ENCODE peak calls at places on chromosomes 1 and 21, in nine cellular contexts. C, G, H, Z, K, B, M, R and A are unnamed samples. For H3K27me3, the result is how much of the 10 kb centered on the place peaks cover.

GRCh38 chr1:67149179-67149770 is 14.5 kb upstream of the C1orf141 start:
- DNase-seq in G (peak), K (peak), B (peak), H (peak), R (peak), M (peak), Z (peak), C (peak), A (peak)

GRCh38 chr1:11858968-11859871 is 475 bp upstream of the NPPB start:
- DNase-seq in G (peak), B (peak), C (no peak), M (no peak), R (peak), Z (peak), K (no peak), H (peak), A (peak)

GRCh38 chr1:158916085-158916484 is 15.3 kb upstream of the PYHIN1 start:
- DNase-seq in Z (no peak), R (no peak), H (no peak), K (no peak), M (no peak), B (no peak), G (no peak), C (no peak), A (no peak)

GRCh38 chr21:44986471-44987291 is 46.9 kb downstream of the SLX9 start:
- DNase-seq in Z (no peak), G (peak), H (peak), R (peak), M (no peak), K (peak), B (peak), C (peak), A (no peak)

GRCh38 chr1:159937014-159937750 is 8.2 kb downstream of the IGSF9 start:
- DNase-seq in M (no peak), G (no peak), Z (no peak), C (no peak), B (no peak), H (no peak), K (no peak), R (no peak), A (no peak)

GRCh38 chr21:15277498-15277897 is 212.7 kb upstream of the NRIP1 start:
- DNase-seq in Z (no peak), R (no peak), H (no peak), M (no peak), B (no peak), G (no peak), K (no peak), C (no peak), A (no peak)

GRCh38 chr21:42807938-42808613 is 71.3 kb downstream of the WDR4 start:
- DNase-seq in M (no peak), K (no peak), B (no peak), R (no peak), G (no peak), H (no peak), C (no peak), Z (no peak), A (no peak)

GRCh38 chr21:34743831-34744230 is 75.0 kb downstream of the CLIC6 start:
- DNase-seq in B (no peak), K (peak), Z (no peak), R (peak), C (no peak), G (peak), H (no peak), M (no peak), A (no peak)

GRCh38 chr1:230282157-230282556 is 144.0 kb downstream of the PGBD5 start:
- DNase-seq in G (no peak), R (peak), M (no peak), H (no peak), C (peak), K (no peak), B (no peak), Z (no peak), A (no peak)

GRCh38 chr1:41122851-41123518 is 101.5 kb upstream of the SLFNL1 start:
- DNase-seq in R (no peak), Z (peak), M (peak), H (peak), G (no peak), B (no peak), C (no peak), K (no peak), A (peak)

GRCh38 chr1:59672851-59673574 is 141.7 kb upstream of the HOOK1 start:
- DNase-seq in M (no peak), K (no peak), Z (no peak), H (no peak), B (no peak), R (no peak), G (no peak), C (no peak), A (no peak)

GRCh38 chr1:205392650-205393049 is 29.2 kb downstream of the LEMD1 start:
- DNase-seq in G (no peak), K (no peak), M (no peak), R (no peak), Z (no peak), C (no peak), B (no peak), H (no peak), A (no peak)

GRCh38 chr1:89701746-89702241 is 68.9 kb downstream of the LRRC8C start:
- DNase-seq in H (peak), G (no peak), M (no peak), C (no peak), Z (no peak), R (no peak), K (no peak), B (no peak), A (no peak)

GRCh38 chr1:16161717-16162116 is 5.8 kb upstream of the EPHA2 start:
- DNase-seq in C (no peak), K (no peak), R (no peak), B (no peak), Z (no peak), H (no peak), G (no peak), M (no peak), A (no peak)

GRCh38 chr1:16163882-16164820 is 8.3 kb upstream of the EPHA2 start:
- DNase-seq in M (peak), R (no peak), B (no peak), H (peak), Z (no peak), C (no peak), G (no peak), K (no peak), A (no peak)

GRCh38 chr1:16164821-16165364 is 9.0 kb upstream of the EPHA2 start:
- DNase-seq in C (no peak), R (no peak), H (no peak), G (peak), Z (no peak), B (no peak), M (no peak), K (no peak), A (no peak)

GRCh38 chr1:16158993-16159831 is 3.3 kb upstream of the EPHA2 start:
- DNase-seq in K (no peak), R (no peak), G (no peak), M (no peak), B (no peak), Z (no peak), H (no peak), C (no peak), A (no peak)

GRCh38 chr1:16162163-16162822 is 6.4 kb upstream of the EPHA2 start:
- DNase-seq in M (no peak), H (no peak), K (no peak), G (no peak), C (no peak), B (no peak), Z (no peak), R (no peak), A (no peak)
- H3K4me3 ChIP-seq in M (no peak), H (no peak), K (no peak), G (no peak), C (no peak), B (no peak), Z (no peak), R (no peak), A (peak)

DNA sequence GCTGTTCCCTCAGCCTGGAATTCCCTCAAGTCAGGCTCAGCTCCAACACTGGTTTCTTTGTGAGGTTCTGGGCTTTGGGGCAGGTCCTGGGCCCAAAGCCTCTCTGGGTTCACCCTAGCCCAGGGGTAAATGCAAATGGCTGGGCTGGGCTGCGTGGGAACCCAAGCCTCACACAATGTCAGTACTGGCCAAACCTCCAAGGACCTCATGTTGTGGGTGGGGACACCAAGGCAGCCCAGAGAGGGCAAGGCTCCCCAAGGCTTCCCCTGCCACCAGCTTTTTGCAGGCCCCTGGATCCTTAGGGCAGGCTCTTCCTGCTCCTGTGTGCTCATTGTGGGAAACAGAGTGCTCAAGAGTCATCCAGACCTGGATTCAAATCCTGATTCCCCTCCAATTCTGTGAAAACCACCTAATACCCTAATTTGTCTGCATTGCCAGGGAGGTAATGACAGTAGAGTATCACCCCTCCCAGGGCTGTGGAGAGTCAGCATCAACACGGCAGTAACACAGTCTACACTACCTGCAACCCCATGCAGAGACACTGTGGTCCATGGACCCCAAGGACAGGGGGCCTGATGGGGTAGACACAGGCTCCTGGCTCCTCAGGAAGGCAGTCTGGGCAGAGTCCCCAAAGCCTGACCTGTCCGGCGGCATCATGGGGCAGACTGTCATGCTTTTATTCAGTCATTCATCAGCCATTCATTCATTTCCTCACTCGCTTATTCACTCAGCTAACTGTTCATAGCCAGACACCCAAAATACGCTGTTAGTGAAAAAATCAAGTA is 85.7 kb downstream of the DMRTB1 start:
- DNase-seq in B (peak), C (peak), R (peak), K (peak), Z (no peak), G (no peak), H (peak), M (no peak), A (no peak)
- H3K27me3 ChIP-seq in B (under half), C (under half), R (under half), K (under half), Z (under half), G (under half), H (under half), M (under half), A (under half)

GRCh38 chr1:151831256-151831591 is 378 bp downstream of the RORC start:
- DNase-seq in H (no peak), M (no peak), C (no peak), B (no peak), G (no peak), Z (no peak), R (no peak), K (no peak), A (no peak)

GRCh38 chr1:151830055-151830454 is 1.5 kb downstream of the RORC start:
- DNase-seq in H (no peak), M (no peak), Z (no peak), G (no peak), B (no peak), R (peak), K (no peak), C (no peak), A (no peak)

GRCh38 chr1:151827853-151828252 is 3.7 kb downstream of the RORC start:
- DNase-seq in G (no peak), B (no peak), K (no peak), M (no peak), Z (no peak), C (no peak), H (no peak), R (peak), A (no peak)

GRCh38 chr1:151829352-151830046 is 2.1 kb downstream of the RORC start:
- DNase-seq in H (no peak), G (no peak), Z (no peak), R (no peak), K (no peak), B (no peak), C (no peak), M (no peak), A (no peak)

DNA sequence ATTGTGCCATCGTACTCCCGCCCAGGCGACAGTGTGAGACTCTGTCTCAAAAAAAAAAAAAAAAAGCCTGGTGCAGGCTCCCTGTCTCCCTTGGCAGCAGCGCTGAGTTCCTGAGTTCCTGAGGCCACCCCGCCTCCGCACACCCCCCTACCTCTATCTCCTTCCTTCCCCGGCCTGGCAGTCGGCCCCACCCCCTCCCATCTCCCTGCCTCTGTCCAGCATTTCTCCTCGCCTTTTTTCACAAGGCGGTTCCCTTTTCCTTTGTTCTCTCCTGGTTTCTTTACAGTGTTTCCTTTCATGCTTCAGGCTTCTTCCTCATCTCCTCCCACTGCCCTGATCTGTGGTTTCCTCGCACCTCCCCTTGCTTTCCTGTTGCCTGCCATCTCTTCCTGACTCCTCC is 2.7 kb downstream of the RORC start:
- DNase-seq in Z (peak), R (peak), K (no peak), G (peak), M (no peak), C (no peak), H (peak), B (peak), A (peak)
- H3K4me3 ChIP-seq in Z (no peak), R (no peak), K (no peak), G (no peak), M (no peak), C (no peak), H (no peak), B (no peak), A (no peak)

GRCh38 chr1:3103977-3104677 is 35.1 kb downstream of the PRDM16 start:
- DNase-seq in H (no peak), K (no peak), B (no peak), G (no peak), C (no peak), R (no peak), M (no peak), Z (no peak), A (no peak)

GRCh38 chr1:3099861-3100260 is 30.9 kb downstream of the PRDM16 start:
- DNase-seq in R (no peak), G (no peak), B (no peak), K (no peak), M (no peak), Z (no peak), C (no peak), H (no peak), A (no peak)

GRCh38 chr1:3105167-3105863 is 36.3 kb downstream of the PRDM16 start:
- DNase-seq in G (no peak), H (no peak), R (no peak), Z (peak), B (no peak), M (no peak), C (no peak), K (no peak), A (no peak)

GRCh38 chr1:3097861-3098260 is 28.9 kb downstream of the PRDM16 start:
- DNase-seq in M (no peak), R (no peak), G (peak), C (no peak), K (no peak), Z (no peak), B (no peak), H (no peak), A (no peak)

DNA sequence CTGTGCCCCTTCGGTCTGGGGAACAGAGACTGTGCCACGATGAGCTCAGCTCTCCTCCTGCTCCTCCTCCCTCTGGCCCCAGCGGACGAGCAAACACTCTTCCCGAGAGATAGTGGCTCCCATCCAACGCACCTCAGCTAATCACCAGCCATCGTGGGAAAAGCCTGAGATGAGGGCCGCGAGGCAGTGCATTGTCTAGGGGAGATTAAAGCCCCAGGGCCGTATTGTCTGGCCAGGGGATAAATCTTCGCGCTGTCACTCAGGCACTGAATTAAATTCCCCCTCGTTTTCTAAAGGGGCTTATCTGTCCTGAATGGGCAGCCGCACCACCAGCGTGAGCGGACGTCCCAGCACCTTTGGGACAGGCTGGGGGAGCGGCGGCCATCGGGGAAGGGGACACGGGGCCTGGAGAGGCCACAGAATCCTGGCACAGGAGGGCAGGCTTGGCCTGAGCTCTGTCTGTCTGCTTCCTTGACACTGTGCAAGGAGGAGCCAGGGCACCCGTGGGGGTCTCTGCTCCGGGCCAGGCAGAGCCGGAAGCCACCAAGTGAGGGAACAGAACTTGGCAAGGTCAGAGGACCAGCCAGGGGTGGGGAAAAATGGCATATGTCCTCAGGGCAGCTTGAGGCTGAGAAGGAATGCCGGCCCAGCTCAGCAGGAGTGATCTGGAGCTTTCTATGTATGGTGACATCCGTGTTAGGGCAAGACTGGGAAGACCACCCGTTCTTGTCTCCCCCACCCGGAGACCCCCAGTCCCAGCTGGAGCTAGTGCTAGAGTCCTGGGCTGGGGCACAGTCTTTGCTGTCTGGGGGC is 32.3 kb downstream of the PRDM16 start:
- DNase-seq in B (no peak), M (no peak), R (no peak), C (no peak), Z (no peak), H (no peak), G (no peak), K (no peak), A (no peak)
- H3K27me3 ChIP-seq in B (under half), M (under half), R (under half), C (under half), Z (under half), H (under half), G (under half), K (under half), A (under half)

DNA sequence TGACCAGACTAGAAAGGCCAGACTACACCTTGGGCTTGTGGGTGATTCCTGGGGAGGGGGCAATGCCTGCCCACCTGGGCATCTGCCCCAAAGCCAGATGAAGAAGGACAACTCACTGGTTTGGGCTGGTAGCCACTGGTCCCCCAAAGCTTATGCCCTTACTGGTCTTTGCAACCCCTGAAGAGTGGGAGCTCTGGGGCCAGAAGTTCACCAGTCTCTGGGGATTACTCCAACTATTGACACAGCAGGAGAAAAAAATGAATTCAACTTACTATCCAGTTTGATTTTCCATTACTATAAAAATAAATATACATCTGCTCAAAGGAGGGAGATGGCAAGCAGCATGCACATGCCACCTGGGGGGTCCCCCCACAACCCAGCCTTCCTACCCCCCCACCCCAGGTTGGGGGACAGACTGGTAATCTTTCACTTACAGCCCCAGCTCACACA is 2.6 kb downstream of the AHDC1 start:
- DNase-seq in G (no peak), H (no peak), C (no peak), K (no peak), Z (no peak), R (no peak), M (no peak), B (no peak), A (no peak)
- H3K4me3 ChIP-seq in G (peak), H (peak), C (peak), K (peak), Z (no peak), R (peak), M (peak), B (peak), A (peak)

GRCh38 chr1:44405041-44405803 is at the start of gene RNF220:
- DNase-seq in K (peak), B (no peak), H (peak), G (peak), C (no peak), M (peak), Z (no peak), R (peak), A (peak)
- H3K27me3 ChIP-seq in K (under half), B (under half), H (half or more), G (half or more), C (half or more), M (half or more), Z (half or more), R (under half), A (under half)

GRCh38 chr1:109254621-109255096 is 5.3 kb downstream of the CELSR2 start:
- DNase-seq in G (peak), R (peak), H (peak), M (no peak), C (no peak), Z (no peak), K (no peak), B (no peak), A (no peak)
- H3K4me3 ChIP-seq in G (no peak), R (no peak), H (peak), M (no peak), C (no peak), Z (no peak), K (no peak), B (no peak), A (no peak)